ENCODE peak calls at places on chromosomes 2 and 18, in four cellular contexts. Z, L, J and H are unnamed samples.

GRCh38 chr2:169573974-169574299 is 272 bp upstream of the FASTKD1 start:
- DNase-seq in Z (no peak), L (no peak), J (no peak), H (no peak)

GRCh38 chr2:27860111-27860510 is 30.1 kb downstream of the RBKS start:
- DNase-seq in Z (no peak), L (no peak), J (no peak), H (no peak)

GRCh38 chr2:96241227-96241626 is 24.6 kb downstream of the TMEM127 start:
- DNase-seq in Z (no peak), L (no peak), J (no peak), H (no peak)

GRCh38 chr2:188645982-188646381 is 328.2 kb upstream of the COL3A1 start:
- DNase-seq in Z (no peak), L (no peak), J (no peak), H (no peak)

GRCh38 chr2:10537522-10538195 is 89.5 kb upstream of the ODC1 start:
- DNase-seq in Z (no peak), L (no peak), J (no peak), H (no peak)

GRCh38 chr2:67945976-67946375 is 116.8 kb downstream of the C1D start:
- DNase-seq in Z (no peak), L (no peak), J (no peak), H (no peak)

GRCh38 chr18:57094199-57094598 is 52.7 kb upstream of the BOD1L2 start:
- DNase-seq in Z (peak), L (no peak), J (no peak), H (no peak)

GRCh38 chr18:7492385-7492784 is 74.7 kb upstream of the PTPRM start:
- DNase-seq in Z (no peak), L (no peak), J (no peak), H (no peak)

GRCh38 chr2:68302281-68302680 is 17.5 kb downstream of the CNRIP1 start:
- DNase-seq in Z (peak), L (no peak), J (no peak), H (no peak)

GRCh38 chr2:238446371-238446770 is 19.6 kb downstream of the ASB1 start:
- DNase-seq in Z (no peak), L (no peak), J (no peak), H (no peak)
- H3K27ac ChIP-seq in Z (no peak), L (no peak), J (no peak), H (no peak)

DNA sequence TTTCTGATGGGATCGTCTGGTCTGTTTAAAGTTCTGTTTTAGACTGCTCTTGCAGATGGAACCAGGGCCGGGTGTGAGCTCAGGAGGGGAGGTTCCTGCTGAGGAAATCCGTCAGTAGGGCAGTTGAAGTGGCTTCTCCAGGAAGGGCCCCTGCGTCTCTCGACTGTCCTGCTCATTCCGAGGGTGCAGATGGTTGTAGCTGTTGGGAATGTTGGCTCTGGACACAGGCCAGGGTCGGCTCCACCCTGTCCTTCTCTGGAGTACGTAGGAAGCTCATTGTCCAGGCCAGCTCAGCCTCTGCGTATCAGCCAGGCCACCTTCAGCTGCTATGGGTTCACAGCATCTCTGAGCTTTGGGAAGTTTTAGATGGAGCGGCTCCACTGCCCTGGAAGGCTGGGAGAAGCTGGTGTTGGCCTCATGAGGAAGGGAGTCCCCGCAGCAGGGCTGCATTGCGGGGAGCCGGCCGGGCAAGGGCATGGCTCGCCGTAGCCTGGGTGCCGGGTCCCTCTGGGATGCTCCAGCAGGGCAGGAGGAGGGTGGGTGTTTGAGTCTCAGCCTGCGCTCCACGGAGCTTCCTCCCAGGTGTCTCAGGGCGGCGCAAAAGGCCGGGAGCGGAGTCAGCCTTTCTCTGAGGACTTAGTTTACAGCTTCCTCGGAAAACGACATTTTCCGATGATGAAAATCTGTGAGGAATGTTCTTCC is 58.5 kb downstream of the NFATC1 start:
- DNase-seq in Z (no peak), L (no peak), J (no peak), H (no peak)
- H3K27ac ChIP-seq in Z (no peak), L (no peak), J (no peak), H (no peak)

GRCh38 chr2:112756207-112756606 is 8.2 kb downstream of the CKAP2L start:
- DNase-seq in Z (no peak), L (no peak), J (no peak), H (no peak)
- H3K27ac ChIP-seq in Z (no peak), L (no peak), J (no peak), H (no peak)

DNA sequence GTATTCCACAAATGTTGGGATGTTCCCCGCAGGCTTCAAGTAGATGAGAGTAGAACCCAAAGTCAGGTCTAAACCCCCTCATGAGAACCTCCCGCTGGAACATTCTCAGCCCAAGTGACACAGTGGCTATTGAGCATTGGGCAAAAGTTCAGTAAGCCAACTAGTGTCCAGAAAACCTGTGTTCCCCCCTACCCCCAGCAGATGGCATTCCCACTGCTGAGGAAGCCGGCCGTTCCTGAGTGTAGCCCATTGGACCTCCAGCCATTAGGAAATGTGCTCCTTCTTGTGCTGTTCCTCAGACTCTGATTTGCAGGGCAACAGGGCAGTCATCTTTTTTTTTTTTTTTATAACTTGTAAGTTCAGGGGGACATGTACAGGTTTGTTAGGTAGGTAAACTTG is 152.1 kb downstream of the NCK2 start:
- DNase-seq in Z (no peak), L (no peak), J (no peak), H (no peak)
- H3K27ac ChIP-seq in Z (no peak), L (no peak), J (no peak), H (no peak)

DNA sequence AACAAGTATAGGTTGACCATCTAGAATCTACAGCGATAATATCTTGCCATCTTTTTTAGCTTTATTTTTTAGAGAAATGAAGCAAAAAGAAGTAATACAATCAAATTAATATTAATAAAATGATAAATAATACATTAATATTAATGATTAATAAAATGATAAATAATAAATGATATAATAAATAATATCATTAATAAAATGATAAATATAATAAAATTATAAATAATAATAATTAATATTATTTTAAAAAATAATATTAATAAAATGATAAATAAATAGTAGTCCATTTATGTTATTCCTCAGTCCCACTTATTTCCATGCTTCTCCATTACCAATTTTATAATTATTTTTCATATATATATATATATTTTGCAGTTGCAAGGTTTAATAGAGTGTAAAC is 3.2 kb upstream of the REG3A start:
- DNase-seq in Z (no peak), L (no peak), J (no peak), H (no peak)
- H3K27ac ChIP-seq in Z (no peak), L (no peak), J (no peak), H (no peak)

DNA sequence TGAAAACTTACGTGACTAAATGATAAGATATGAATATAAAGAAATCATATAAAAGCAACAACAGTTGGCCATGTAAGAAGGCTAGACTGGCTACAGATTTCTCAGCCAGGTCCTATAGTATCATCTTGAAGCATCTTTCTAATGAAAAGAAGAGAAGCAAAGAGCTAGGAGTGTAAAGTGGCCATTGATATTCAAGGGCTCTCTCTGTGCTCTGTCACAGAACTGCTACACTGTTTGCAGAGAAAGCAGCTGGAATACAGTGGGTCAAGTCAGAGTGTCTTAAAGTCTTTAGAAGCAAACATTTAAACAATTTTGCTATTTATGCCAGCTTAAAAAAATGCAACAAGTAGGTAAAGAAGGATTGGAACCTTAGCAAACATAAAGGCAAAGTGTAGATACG is 118.8 kb downstream of the SCN9A start:
- DNase-seq in Z (no peak), L (no peak), J (no peak), H (no peak)
- H3K27ac ChIP-seq in Z (no peak), L (no peak), J (no peak), H (no peak)

DNA sequence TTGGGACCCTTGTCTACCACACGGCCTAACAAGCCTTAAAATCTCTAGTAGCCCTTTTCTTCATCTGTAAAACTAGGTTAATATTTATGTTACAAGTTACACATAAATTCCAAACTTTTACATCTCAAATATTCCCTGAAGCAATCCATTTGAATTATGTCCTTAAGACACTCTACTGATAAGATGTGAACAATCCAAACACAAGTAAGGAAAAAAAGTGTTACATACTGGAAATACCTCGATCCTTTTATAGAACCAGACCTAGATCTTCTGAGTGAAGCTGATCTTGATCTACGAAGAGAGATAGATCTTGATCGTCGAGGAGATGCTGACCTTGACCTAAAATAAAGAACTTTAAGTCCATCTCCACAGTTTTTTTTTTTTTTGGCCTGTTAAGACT is 3.3 kb downstream of the SRSF7 start:
- DNase-seq in Z (no peak), L (no peak), J (no peak), H (no peak)
- H3K27ac ChIP-seq in Z (peak), L (peak), J (no peak), H (peak)

GRCh38 chr2:33370886-33371285 is 105.6 kb upstream of the RASGRP3 start:
- DNase-seq in Z (no peak), L (no peak), J (no peak), H (no peak)
- H3K27ac ChIP-seq in Z (no peak), L (no peak), J (no peak), H (no peak)

GRCh38 chr2:216904554-216904953 is 44.7 kb upstream of the TNP1 start:
- DNase-seq in Z (no peak), L (no peak), J (no peak), H (no peak)

GRCh38 chr2:216904974-216905373 is 45.1 kb upstream of the TNP1 start:
- DNase-seq in Z (no peak), L (no peak), J (no peak), H (no peak)

GRCh38 chr2:216905649-216906048 is 45.8 kb upstream of the TNP1 start:
- DNase-seq in Z (no peak), L (no peak), J (no peak), H (no peak)

GRCh38 chr2:216897561-216898203 is 37.8 kb upstream of the TNP1 start:
- DNase-seq in Z (no peak), L (no peak), J (no peak), H (no peak)

GRCh38 chr2:216903470-216903869 is 43.6 kb upstream of the TNP1 start:
- DNase-seq in Z (no peak), L (no peak), J (no peak), H (no peak)
- H3K27ac ChIP-seq in Z (no peak), L (no peak), J (no peak), H (no peak)

DNA sequence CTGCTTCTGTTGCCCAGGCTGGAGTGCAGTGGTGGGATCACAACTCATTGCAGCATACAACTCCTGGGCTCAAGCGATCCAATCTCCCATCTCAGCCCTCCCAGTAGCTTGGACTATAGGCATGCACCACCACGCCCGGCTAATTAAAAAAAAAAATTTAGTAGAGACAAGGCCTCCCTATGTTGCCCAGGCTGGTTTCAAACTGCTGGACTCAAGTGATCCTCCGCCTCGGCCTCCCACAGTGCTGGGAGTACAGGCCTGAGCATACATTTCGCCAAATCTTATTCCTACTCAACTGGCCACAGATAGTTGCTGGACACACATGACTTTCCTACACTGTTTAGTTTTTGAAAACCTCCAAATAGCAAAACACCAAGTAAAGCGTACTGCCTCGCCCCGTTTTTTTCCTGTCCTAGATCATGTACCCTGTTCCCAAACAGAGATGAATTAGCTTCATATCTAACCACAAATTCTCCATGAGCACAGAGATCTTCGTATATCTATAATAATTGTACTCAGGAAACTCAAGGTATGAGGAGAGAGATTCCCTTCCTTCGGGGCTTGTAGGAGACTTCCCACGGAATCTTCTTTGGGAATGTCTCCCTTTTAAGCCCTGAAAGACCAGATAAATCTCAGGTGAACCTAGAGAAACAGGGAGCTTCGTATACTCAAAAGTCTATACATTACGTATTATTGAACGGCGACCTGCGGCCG is 598 bp upstream of the C2orf69 start:
- DNase-seq in Z (no peak), L (no peak), J (no peak), H (no peak)
- H3K27ac ChIP-seq in Z (peak), L (peak), J (peak), H (peak)